ENCODE peak calls at places on chromosomes 12 and 14, in four cellular contexts. C, L, V and Z are unnamed samples.

GRCh38 chr12:92649511-92650227 is 53.1 kb upstream of the PLEKHG7 start:
- DNase-seq in V (peak; percentile 47), C (peak; percentile 50), L (peak; percentile 85), Z (peak; percentile 55)

GRCh38 chr12:105228494-105228893 is 7.5 kb downstream of the APPL2 start:
- DNase-seq in C (no peak), V (no peak), L (no peak), Z (no peak)

GRCh38 chr12:98417303-98417702 is 98.1 kb upstream of the TMPO start:
- DNase-seq in V (no peak), C (no peak), L (no peak), Z (no peak)

GRCh38 chr12:107661830-107662229 is 23.8 kb upstream of the PWP1 start:
- DNase-seq in L (no peak), C (no peak), V (no peak), Z (no peak)

GRCh38 chr12:50187084-50187900 is 20.1 kb upstream of the CERS5 start:
- DNase-seq in V (no peak), C (no peak), L (no peak), Z (no peak)

GRCh38 chr12:47882796-47883546 is 21.8 kb downstream of the VDR start:
- DNase-seq in C (no peak), V (peak; percentile 32), L (peak; percentile 76), Z (peak; percentile 59)

GRCh38 chr12:65845751-65846537 is 21.7 kb downstream of the HMGA2 start:
- DNase-seq in L (no peak), C (no peak), V (no peak), Z (no peak)

GRCh38 chr14:99035712-99036593 is 236.0 kb downstream of the BCL11B start:
- DNase-seq in V (no peak), C (peak; percentile 96), L (no peak), Z (peak; percentile 57)

GRCh38 chr12:68393398-68393797 is 61.2 kb upstream of the MDM1 start:
- DNase-seq in V (no peak), L (no peak), C (no peak), Z (no peak)

GRCh38 chr12:6200266-6201198 is at the start of gene CD9:
- DNase-seq in L (peak; percentile 72), C (peak; percentile 83), V (peak; percentile 52), Z (peak; percentile 88)

GRCh38 chr14:89415139-89415538 is 1.9 kb downstream of the FOXN3 start:
- DNase-seq in L (no peak), C (no peak), V (no peak), Z (no peak)

GRCh38 chr12:76299536-76300296 is 48.5 kb downstream of the BBS10 start:
- DNase-seq in V (no peak), C (no peak), L (no peak), Z (no peak)

GRCh38 chr12:30965613-30965985 is 39.1 kb downstream of the TSPAN11 start:
- DNase-seq in L (no peak), C (no peak), V (no peak), Z (no peak)

GRCh38 chr12:65903680-65904403 is 79.6 kb downstream of the HMGA2 start:
- DNase-seq in V (no peak), L (no peak), C (no peak), Z (no peak)

GRCh38 chr12:42235426-42235825 is 2.6 kb downstream of the YAF2 start:
- DNase-seq in V (no peak), L (no peak), C (no peak), Z (no peak)

GRCh38 chr14:42370056-42370455 is 763.4 kb downstream of the LRFN5 start:
- DNase-seq in L (no peak), C (no peak), V (no peak), Z (no peak)

GRCh38 chr12:105945935-105946334 is 192.8 kb downstream of the NUAK1 start:
- DNase-seq in L (no peak), V (no peak), C (no peak), Z (no peak)

GRCh38 chr14:92160619-92161018 is 38.9 kb downstream of the CPSF2 start:
- DNase-seq in V (no peak), C (no peak), L (no peak), Z (no peak)

GRCh38 chr14:59116984-59117415 is 71.5 kb upstream of the DAAM1 start:
- DNase-seq in C (no peak), L (no peak), V (no peak), Z (no peak)

GRCh38 chr14:71437870-71438269 is 494.4 kb upstream of the RGS6 start:
- DNase-seq in V (no peak), C (no peak), L (no peak), Z (no peak)

GRCh38 chr12:613996-614726 is 49.1 kb downstream of the NINJ2 start:
- DNase-seq in V (peak; percentile 37), C (no peak), L (peak; percentile 43), Z (peak; percentile 21)

GRCh38 chr12:90816353-90817089 is 138.5 kb downstream of the CCER1 start:
- DNase-seq in C (no peak), L (no peak), V (no peak), Z (no peak)

GRCh38 chr14:103886304-103887169 is 39.2 kb upstream of the PPP1R13B start:
- DNase-seq in V (no peak), C (no peak), L (no peak), Z (no peak)

GRCh38 chr14:75428230-75429104 is 645 bp downstream of the JDP2 start:
- DNase-seq in V (peak; percentile 30), L (no peak), C (peak; percentile 35), Z (peak; percentile 63)

GRCh38 chr14:52412426-52412825 is 98.3 kb downstream of the PTGER2 start:
- DNase-seq in V (no peak), C (no peak), L (no peak), Z (no peak)

GRCh38 chr12:14417717-14418116 is 52.2 kb downstream of the ATF7IP start:
- DNase-seq in C (no peak), V (peak; percentile 63), L (peak; percentile 74), Z (peak; percentile 64)

GRCh38 chr12:80679346-80680131 is 27.9 kb upstream of the MYF6 start:
- DNase-seq in C (no peak), L (no peak), V (no peak), Z (no peak)

GRCh38 chr14:73238262-73238852 is 1.1 kb downstream of the PAPLN start:
- DNase-seq in V (no peak), L (no peak), C (peak; percentile 88), Z (no peak)

GRCh38 chr12:100120355-100120754 is 22.3 kb downstream of the BLTP3B start:
- DNase-seq in C (no peak), V (no peak), L (no peak), Z (no peak)

GRCh38 chr12:107684029-107684790 is 1.4 kb upstream of the PWP1 start:
- DNase-seq in C (no peak), V (no peak), L (peak; percentile 13), Z (no peak)

GRCh38 chr12:90908465-90908864 is 46.5 kb downstream of the CCER1 start:
- DNase-seq in V (no peak), C (peak; percentile 7), L (no peak), Z (no peak)

GRCh38 chr12:21852251-21852650 is 77.7 kb upstream of the KCNJ8 start:
- DNase-seq in C (peak; percentile 1), L (no peak), V (no peak), Z (no peak)